ENCODE peak calls at places on chromosomes 5 and 9, in eight cellular contexts. One of them, this sample, is unnamed.

GRCh38 chr9:74951725-74952151 is 974 bp downstream of the C9orf40 start:
- DNase-seq in BE2C: peak
- DNase-seq in psoas muscle: peak
- DNase-seq in transverse colon: peak
- DNase-seq in astrocyte of the spinal cord: peak
- DNase-seq in fibroblast of mammary gland: peak
- DNase-seq in AG04450: no peak
- DNase-seq in neural progenitor cell: peak
- DNase-seq in this sample: peak

GRCh38 chr9:127963359-127964064 is 17.3 kb downstream of the EEIG1 start:
- DNase-seq in neural progenitor cell: no peak
- DNase-seq in astrocyte of the spinal cord: no peak
- DNase-seq in transverse colon: no peak
- DNase-seq in BE2C: no peak
- DNase-seq in psoas muscle: no peak
- DNase-seq in AG04450: no peak
- DNase-seq in fibroblast of mammary gland: no peak
- DNase-seq in this sample: no peak

GRCh38 chr5:59007460-59008063 is 424.7 kb downstream of the RAB3C start:
- DNase-seq in neural progenitor cell: peak
- DNase-seq in AG04450: no peak
- DNase-seq in BE2C: no peak
- DNase-seq in astrocyte of the spinal cord: peak
- DNase-seq in psoas muscle: no peak
- DNase-seq in transverse colon: no peak
- DNase-seq in fibroblast of mammary gland: peak
- DNase-seq in this sample: peak

GRCh38 chr5:36363101-36363500 is 61.4 kb upstream of the RANBP3L start:
- DNase-seq in BE2C: no peak
- DNase-seq in fibroblast of mammary gland: peak
- DNase-seq in astrocyte of the spinal cord: peak
- DNase-seq in transverse colon: no peak
- DNase-seq in psoas muscle: no peak
- DNase-seq in neural progenitor cell: peak
- DNase-seq in AG04450: no peak
- DNase-seq in this sample: peak

GRCh38 chr9:115162946-115163345 is 45.0 kb upstream of the TNC start:
- DNase-seq in transverse colon: no peak
- DNase-seq in fibroblast of mammary gland: no peak
- DNase-seq in neural progenitor cell: no peak
- DNase-seq in astrocyte of the spinal cord: no peak
- DNase-seq in BE2C: no peak
- DNase-seq in AG04450: no peak
- DNase-seq in psoas muscle: no peak
- DNase-seq in this sample: no peak

GRCh38 chr5:122707796-122708195 is 67.1 kb upstream of the SNX2 start:
- DNase-seq in neural progenitor cell: no peak
- DNase-seq in BE2C: no peak
- DNase-seq in AG04450: no peak
- DNase-seq in psoas muscle: no peak
- DNase-seq in transverse colon: no peak
- DNase-seq in astrocyte of the spinal cord: no peak
- DNase-seq in fibroblast of mammary gland: peak
- DNase-seq in this sample: no peak

GRCh38 chr9:89635007-89635742 is 30.4 kb downstream of the GADD45G start:
- DNase-seq in astrocyte of the spinal cord: peak
- DNase-seq in neural progenitor cell: no peak
- DNase-seq in transverse colon: no peak
- DNase-seq in fibroblast of mammary gland: peak
- DNase-seq in psoas muscle: no peak
- DNase-seq in AG04450: no peak
- DNase-seq in BE2C: no peak
- DNase-seq in this sample: peak

GRCh38 chr9:121652037-121652837 is 803 bp downstream of the DAB2IP start:
- DNase-seq in fibroblast of mammary gland: no peak
- DNase-seq in AG04450: no peak
- DNase-seq in BE2C: peak
- DNase-seq in neural progenitor cell: peak
- DNase-seq in psoas muscle: peak
- DNase-seq in astrocyte of the spinal cord: no peak
- DNase-seq in transverse colon: peak
- DNase-seq in this sample: no peak

GRCh38 chr5:168303398-168304020 is 12.1 kb downstream of the WWC1 start:
- DNase-seq in astrocyte of the spinal cord: no peak
- DNase-seq in psoas muscle: no peak
- DNase-seq in AG04450: no peak
- DNase-seq in transverse colon: no peak
- DNase-seq in BE2C: no peak
- DNase-seq in fibroblast of mammary gland: no peak
- DNase-seq in neural progenitor cell: no peak
- DNase-seq in this sample: no peak

GRCh38 chr5:31410089-31410488 is 121.8 kb downstream of the DROSHA start:
- DNase-seq in AG04450: no peak
- DNase-seq in BE2C: no peak
- DNase-seq in transverse colon: no peak
- DNase-seq in fibroblast of mammary gland: no peak
- DNase-seq in psoas muscle: no peak
- DNase-seq in astrocyte of the spinal cord: no peak
- DNase-seq in neural progenitor cell: no peak
- DNase-seq in this sample: no peak

GRCh38 chr5:69368458-69369368 is 607 bp downstream of the AK6 start:
- DNase-seq in astrocyte of the spinal cord: peak
- DNase-seq in BE2C: no peak
- DNase-seq in fibroblast of mammary gland: peak
- DNase-seq in psoas muscle: no peak
- DNase-seq in AG04450: peak
- DNase-seq in transverse colon: no peak
- DNase-seq in neural progenitor cell: peak
- DNase-seq in this sample: peak

GRCh38 chr9:4864234-4864661 is 71.5 kb downstream of the RCL1 start:
- DNase-seq in BE2C: no peak
- DNase-seq in transverse colon: no peak
- DNase-seq in AG04450: no peak
- DNase-seq in psoas muscle: no peak
- DNase-seq in astrocyte of the spinal cord: no peak
- DNase-seq in fibroblast of mammary gland: no peak
- DNase-seq in neural progenitor cell: no peak
- DNase-seq in this sample: no peak

GRCh38 chr9:110954822-110955291 is 83.4 kb downstream of the LPAR1 start:
- DNase-seq in psoas muscle: no peak
- DNase-seq in BE2C: no peak
- DNase-seq in transverse colon: no peak
- DNase-seq in AG04450: peak
- DNase-seq in neural progenitor cell: no peak
- DNase-seq in fibroblast of mammary gland: no peak
- DNase-seq in astrocyte of the spinal cord: peak
- DNase-seq in this sample: peak

GRCh38 chr5:1203968-1204692 is 2.7 kb downstream of the SLC6A19 start:
- DNase-seq in astrocyte of the spinal cord: no peak
- DNase-seq in neural progenitor cell: no peak
- DNase-seq in transverse colon: no peak
- DNase-seq in BE2C: no peak
- DNase-seq in AG04450: no peak
- DNase-seq in psoas muscle: no peak
- DNase-seq in fibroblast of mammary gland: no peak
- DNase-seq in this sample: no peak

GRCh38 chr5:113331201-113331551 is 103.6 kb downstream of the TSSK1B start:
- DNase-seq in fibroblast of mammary gland: peak
- DNase-seq in transverse colon: no peak
- DNase-seq in AG04450: no peak
- DNase-seq in neural progenitor cell: no peak
- DNase-seq in BE2C: no peak
- DNase-seq in psoas muscle: no peak
- DNase-seq in astrocyte of the spinal cord: no peak
- DNase-seq in this sample: peak

GRCh38 chr5:143311955-143312354 is 91.5 kb downstream of the NR3C1 start:
- DNase-seq in transverse colon: no peak
- DNase-seq in BE2C: no peak
- DNase-seq in fibroblast of mammary gland: no peak
- DNase-seq in astrocyte of the spinal cord: no peak
- DNase-seq in AG04450: no peak
- DNase-seq in neural progenitor cell: no peak
- DNase-seq in psoas muscle: no peak
- DNase-seq in this sample: peak

GRCh38 chr5:124675921-124676846 is 70.3 kb downstream of the ZNF608 start:
- DNase-seq in BE2C: no peak
- DNase-seq in fibroblast of mammary gland: no peak
- DNase-seq in transverse colon: no peak
- DNase-seq in astrocyte of the spinal cord: no peak
- DNase-seq in psoas muscle: no peak
- DNase-seq in AG04450: no peak
- DNase-seq in neural progenitor cell: no peak
- DNase-seq in this sample: no peak

GRCh38 chr9:37976714-37977477 is 73.0 kb upstream of the SLC25A51 start:
- DNase-seq in psoas muscle: no peak
- DNase-seq in astrocyte of the spinal cord: peak
- DNase-seq in neural progenitor cell: no peak
- DNase-seq in transverse colon: no peak
- DNase-seq in fibroblast of mammary gland: peak
- DNase-seq in BE2C: no peak
- DNase-seq in AG04450: peak
- DNase-seq in this sample: peak

DNA sequence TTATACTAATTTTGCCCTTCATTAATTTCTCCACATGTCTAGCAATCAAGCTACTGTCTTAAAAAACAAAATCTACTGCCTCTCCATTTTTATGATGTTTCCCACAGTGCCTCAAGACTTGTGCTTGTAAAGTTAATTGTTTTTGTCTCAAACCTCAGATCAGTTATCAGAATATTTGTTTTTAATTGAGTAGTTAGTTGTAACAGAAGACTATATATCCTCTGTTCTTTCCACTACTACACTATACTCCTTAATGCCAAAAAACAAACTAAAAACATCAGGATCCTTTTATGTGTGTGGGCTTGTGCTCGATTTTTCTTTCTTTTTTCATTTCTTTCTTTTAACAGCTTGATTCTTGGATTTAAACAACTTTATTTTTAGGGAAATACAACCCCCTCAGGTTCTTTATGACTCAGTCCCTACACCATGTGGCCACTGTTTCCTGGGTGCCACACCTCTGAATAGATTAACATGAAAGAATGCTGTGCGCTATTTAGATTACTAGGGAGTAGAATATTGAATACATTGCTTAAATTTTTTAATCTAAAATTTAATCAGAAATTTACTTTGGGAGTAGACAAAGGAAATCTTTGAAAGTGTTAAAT is 1.2 kb downstream of the ASPN start:
- DNase-seq in neural progenitor cell: no peak
- DNase-seq in astrocyte of the spinal cord: peak
- DNase-seq in fibroblast of mammary gland: peak
- DNase-seq in transverse colon: no peak
- DNase-seq in psoas muscle: no peak
- DNase-seq in AG04450: no peak
- DNase-seq in BE2C: no peak
- DNase-seq in this sample: peak
- H3K4me3 ChIP-seq in neural progenitor cell: no peak
- H3K4me3 ChIP-seq in astrocyte of the spinal cord: no peak
- H3K4me3 ChIP-seq in fibroblast of mammary gland: no peak
- H3K4me3 ChIP-seq in transverse colon: no peak
- H3K4me3 ChIP-seq in psoas muscle: peak
- H3K4me3 ChIP-seq in AG04450: no peak
- H3K4me3 ChIP-seq in BE2C: no peak
- H3K4me3 ChIP-seq in this sample: no peak

DNA sequence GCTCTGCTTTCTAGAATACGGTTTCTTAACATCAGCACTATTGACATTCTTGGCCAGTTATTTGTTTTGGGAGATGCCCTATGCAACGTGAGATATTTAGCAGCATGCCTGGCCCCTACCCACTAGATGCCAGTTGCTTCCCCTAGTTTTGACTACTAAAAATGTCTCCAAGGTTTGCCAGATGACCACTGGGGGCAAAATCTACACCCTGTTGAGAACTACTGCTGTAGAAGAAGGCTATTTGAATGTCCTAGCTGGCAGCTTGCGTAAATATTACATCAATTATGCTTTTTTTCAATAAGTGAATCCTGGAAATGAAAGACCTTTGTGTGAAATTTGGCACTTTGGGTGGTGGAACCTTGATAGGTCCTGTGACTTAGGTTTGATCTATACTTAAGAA is 5.0 kb downstream of the NCBP1 start:
- DNase-seq in transverse colon: no peak
- DNase-seq in astrocyte of the spinal cord: no peak
- DNase-seq in psoas muscle: no peak
- DNase-seq in fibroblast of mammary gland: no peak
- DNase-seq in neural progenitor cell: peak
- DNase-seq in BE2C: no peak
- DNase-seq in AG04450: no peak
- DNase-seq in this sample: no peak
- TF ChIP-seq CTCF in transverse colon: no peak
- TF ChIP-seq CTCF in astrocyte of the spinal cord: peak
- TF ChIP-seq CTCF in psoas muscle: no peak
- TF ChIP-seq CTCF in fibroblast of mammary gland: peak
- TF ChIP-seq CTCF in neural progenitor cell: peak
- TF ChIP-seq CTCF in BE2C: peak
- TF ChIP-seq CTCF in AG04450: peak
- TF ChIP-seq CTCF in this sample: peak

DNA sequence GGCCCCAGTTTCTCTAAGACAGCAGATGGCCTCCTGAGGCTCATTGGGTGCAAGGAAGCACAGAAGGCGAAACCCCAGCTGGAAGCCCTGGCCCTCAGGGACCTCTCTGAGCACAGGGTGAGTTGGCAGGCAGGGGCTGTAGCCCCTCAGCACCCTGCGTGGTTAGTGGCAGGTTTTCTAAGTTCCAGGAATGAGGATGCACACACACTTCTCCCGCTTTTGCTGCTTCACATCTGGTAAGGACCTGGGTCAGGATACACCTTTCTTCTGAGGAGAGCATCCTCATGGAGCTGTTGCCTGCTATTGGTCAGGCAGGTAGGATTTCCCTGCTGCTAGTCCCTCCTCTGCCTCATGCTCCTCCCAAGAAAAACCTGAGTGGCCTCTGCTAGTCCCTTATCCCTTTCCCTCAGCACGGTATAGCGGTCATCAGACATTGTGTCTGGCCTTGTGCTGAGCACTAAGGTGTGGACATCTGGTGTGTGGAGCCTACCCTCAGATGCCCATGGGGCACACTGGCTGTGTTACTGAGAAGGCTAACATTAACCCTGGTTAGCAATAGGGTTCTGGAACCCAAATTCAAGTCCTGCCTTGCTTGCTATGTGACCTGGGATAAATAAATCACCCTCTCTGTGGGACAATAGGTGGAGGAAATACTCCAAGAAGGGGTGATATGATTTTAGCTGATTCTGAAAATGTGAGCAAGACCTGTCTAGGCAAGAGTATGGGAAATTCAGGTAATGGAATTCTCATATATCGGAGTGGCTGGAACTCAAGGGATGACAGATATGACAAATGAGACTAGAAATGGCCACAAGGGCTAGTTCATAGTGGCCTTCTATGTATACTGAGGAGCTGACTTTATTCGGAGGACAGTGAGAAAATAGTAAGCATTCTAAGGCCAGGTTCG is 1.6 kb downstream of the SLC22A4 start:
- DNase-seq in astrocyte of the spinal cord: no peak
- DNase-seq in AG04450: no peak
- DNase-seq in psoas muscle: no peak
- DNase-seq in transverse colon: no peak
- DNase-seq in neural progenitor cell: no peak
- DNase-seq in BE2C: no peak
- DNase-seq in fibroblast of mammary gland: no peak
- DNase-seq in this sample: no peak
- H3K4me3 ChIP-seq in astrocyte of the spinal cord: peak
- H3K4me3 ChIP-seq in AG04450: peak
- H3K4me3 ChIP-seq in psoas muscle: peak
- H3K4me3 ChIP-seq in transverse colon: peak
- H3K4me3 ChIP-seq in neural progenitor cell: no peak
- H3K4me3 ChIP-seq in BE2C: peak
- H3K4me3 ChIP-seq in fibroblast of mammary gland: peak
- H3K4me3 ChIP-seq in this sample: peak

GRCh38 chr9:69919461-69920061 is 98.9 kb downstream of the CFAP95 start:
- DNase-seq in AG04450: peak
- DNase-seq in neural progenitor cell: peak
- DNase-seq in fibroblast of mammary gland: peak
- DNase-seq in BE2C: peak
- DNase-seq in astrocyte of the spinal cord: peak
- DNase-seq in psoas muscle: no peak
- DNase-seq in transverse colon: no peak
- DNase-seq in this sample: peak
- TF ChIP-seq CTCF in AG04450: peak
- TF ChIP-seq CTCF in neural progenitor cell: peak
- TF ChIP-seq CTCF in fibroblast of mammary gland: peak
- TF ChIP-seq CTCF in BE2C: peak
- TF ChIP-seq CTCF in astrocyte of the spinal cord: peak
- TF ChIP-seq CTCF in psoas muscle: peak
- TF ChIP-seq CTCF in transverse colon: peak
- TF ChIP-seq CTCF in this sample: peak